ENCODE peak calls at places on chromosomes 2 and 18, in seven cellular contexts. One of them, this sample, is unnamed.
A peak's percentile ranks its signal among the peaks of the same experiment; 100 is the strongest.

GRCh38 chr2:72920317-72921087 is 3.2 kb downstream of the EMX1 start:
- DNase-seq in LoVo: no peak
- DNase-seq in stimulated activated CD8-positive, alpha-beta memory T cell treated with anti-CD3 and anti-CD28 coated beads, Interleukin-12 subunit alpha, Interleukin-12 subunit beta, amount 100 ng/mL, for 1 hour: no peak
- DNase-seq in cardiac fibroblast: peak; percentile 35
- DNase-seq in stomach: peak; percentile 20
- DNase-seq in cardiac muscle cell: peak; percentile 39
- DNase-seq in spleen: no peak
- DNase-seq in this sample: peak; percentile 19

GRCh38 chr2:88199912-88200682 is 30.0 kb downstream of the THNSL2 start:
- DNase-seq in LoVo: no peak
- DNase-seq in stimulated activated CD8-positive, alpha-beta memory T cell treated with anti-CD3 and anti-CD28 coated beads, Interleukin-12 subunit alpha, Interleukin-12 subunit beta, amount 100 ng/mL, for 1 hour: peak; percentile 10
- DNase-seq in cardiac fibroblast: peak; percentile 6
- DNase-seq in stomach: peak; percentile 34
- DNase-seq in cardiac muscle cell: peak; percentile 12
- DNase-seq in spleen: peak; percentile 85
- DNase-seq in this sample: no peak

GRCh38 chr2:189337648-189338047 is 103.6 kb upstream of the WDR75 start:
- DNase-seq in LoVo: no peak
- DNase-seq in stimulated activated CD8-positive, alpha-beta memory T cell treated with anti-CD3 and anti-CD28 coated beads, Interleukin-12 subunit alpha, Interleukin-12 subunit beta, amount 100 ng/mL, for 1 hour: no peak
- DNase-seq in cardiac fibroblast: peak; percentile 92
- DNase-seq in stomach: no peak
- DNase-seq in cardiac muscle cell: peak; percentile 87
- DNase-seq in spleen: no peak
- DNase-seq in this sample: no peak

GRCh38 chr2:61398413-61398812 is 72.5 kb downstream of the USP34 start:
- DNase-seq in LoVo: no peak
- DNase-seq in stimulated activated CD8-positive, alpha-beta memory T cell treated with anti-CD3 and anti-CD28 coated beads, Interleukin-12 subunit alpha, Interleukin-12 subunit beta, amount 100 ng/mL, for 1 hour: no peak
- DNase-seq in cardiac fibroblast: no peak
- DNase-seq in stomach: no peak
- DNase-seq in cardiac muscle cell: no peak
- DNase-seq in spleen: no peak
- DNase-seq in this sample: no peak

GRCh38 chr2:177812713-177813396 is 259.7 kb downstream of the PDE11A start:
- DNase-seq in LoVo: no peak
- DNase-seq in stimulated activated CD8-positive, alpha-beta memory T cell treated with anti-CD3 and anti-CD28 coated beads, Interleukin-12 subunit alpha, Interleukin-12 subunit beta, amount 100 ng/mL, for 1 hour: no peak
- DNase-seq in cardiac fibroblast: no peak
- DNase-seq in stomach: no peak
- DNase-seq in cardiac muscle cell: no peak
- DNase-seq in spleen: no peak
- DNase-seq in this sample: no peak

GRCh38 chr2:142930835-142931398 is 53.5 kb downstream of the KYNU start:
- DNase-seq in LoVo: no peak
- DNase-seq in stimulated activated CD8-positive, alpha-beta memory T cell treated with anti-CD3 and anti-CD28 coated beads, Interleukin-12 subunit alpha, Interleukin-12 subunit beta, amount 100 ng/mL, for 1 hour: no peak
- DNase-seq in cardiac fibroblast: no peak
- DNase-seq in stomach: no peak
- DNase-seq in cardiac muscle cell: no peak
- DNase-seq in spleen: no peak
- DNase-seq in this sample: no peak

GRCh38 chr2:42029639-42030195 is 18.1 kb upstream of the PKDCC start:
- DNase-seq in LoVo: no peak
- DNase-seq in stimulated activated CD8-positive, alpha-beta memory T cell treated with anti-CD3 and anti-CD28 coated beads, Interleukin-12 subunit alpha, Interleukin-12 subunit beta, amount 100 ng/mL, for 1 hour: no peak
- DNase-seq in cardiac fibroblast: no peak
- DNase-seq in stomach: no peak
- DNase-seq in cardiac muscle cell: no peak
- DNase-seq in spleen: no peak
- DNase-seq in this sample: no peak

GRCh38 chr2:192007819-192008218 is 160.9 kb upstream of the CAVIN2 start:
- DNase-seq in LoVo: no peak
- DNase-seq in stimulated activated CD8-positive, alpha-beta memory T cell treated with anti-CD3 and anti-CD28 coated beads, Interleukin-12 subunit alpha, Interleukin-12 subunit beta, amount 100 ng/mL, for 1 hour: no peak
- DNase-seq in cardiac fibroblast: peak; percentile 44
- DNase-seq in stomach: no peak
- DNase-seq in cardiac muscle cell: peak; percentile 46
- DNase-seq in spleen: no peak
- DNase-seq in this sample: no peak

GRCh38 chr18:62566199-62566598 is 43.4 kb downstream of the ZCCHC2 start:
- DNase-seq in LoVo: no peak
- DNase-seq in stimulated activated CD8-positive, alpha-beta memory T cell treated with anti-CD3 and anti-CD28 coated beads, Interleukin-12 subunit alpha, Interleukin-12 subunit beta, amount 100 ng/mL, for 1 hour: no peak
- DNase-seq in cardiac fibroblast: peak; percentile 44
- DNase-seq in stomach: peak; percentile 43
- DNase-seq in cardiac muscle cell: peak; percentile 34
- DNase-seq in spleen: no peak
- DNase-seq in this sample: peak; percentile 45

GRCh38 chr2:192072778-192073177 is 122.0 kb downstream of the TMEFF2 start:
- DNase-seq in LoVo: no peak
- DNase-seq in stimulated activated CD8-positive, alpha-beta memory T cell treated with anti-CD3 and anti-CD28 coated beads, Interleukin-12 subunit alpha, Interleukin-12 subunit beta, amount 100 ng/mL, for 1 hour: no peak
- DNase-seq in cardiac fibroblast: no peak
- DNase-seq in stomach: no peak
- DNase-seq in cardiac muscle cell: no peak
- DNase-seq in spleen: no peak
- DNase-seq in this sample: no peak

GRCh38 chr2:199696048-199696447 is 154.9 kb downstream of the FTCDNL1 start:
- DNase-seq in LoVo: no peak
- DNase-seq in stimulated activated CD8-positive, alpha-beta memory T cell treated with anti-CD3 and anti-CD28 coated beads, Interleukin-12 subunit alpha, Interleukin-12 subunit beta, amount 100 ng/mL, for 1 hour: no peak
- DNase-seq in cardiac fibroblast: no peak
- DNase-seq in stomach: no peak
- DNase-seq in cardiac muscle cell: no peak
- DNase-seq in spleen: peak; percentile 62
- DNase-seq in this sample: no peak

GRCh38 chr2:203934006-203934632 is 2.4 kb upstream of the ICOS start:
- DNase-seq in LoVo: no peak
- DNase-seq in stimulated activated CD8-positive, alpha-beta memory T cell treated with anti-CD3 and anti-CD28 coated beads, Interleukin-12 subunit alpha, Interleukin-12 subunit beta, amount 100 ng/mL, for 1 hour: peak; percentile 47
- DNase-seq in cardiac fibroblast: no peak
- DNase-seq in stomach: no peak
- DNase-seq in cardiac muscle cell: no peak
- DNase-seq in spleen: no peak
- DNase-seq in this sample: no peak

GRCh38 chr2:69225933-69226332 is 161.1 kb downstream of the GFPT1 start:
- DNase-seq in LoVo: no peak
- DNase-seq in stimulated activated CD8-positive, alpha-beta memory T cell treated with anti-CD3 and anti-CD28 coated beads, Interleukin-12 subunit alpha, Interleukin-12 subunit beta, amount 100 ng/mL, for 1 hour: no peak
- DNase-seq in cardiac fibroblast: no peak
- DNase-seq in stomach: no peak
- DNase-seq in cardiac muscle cell: peak; percentile 35
- DNase-seq in spleen: no peak
- DNase-seq in this sample: peak; percentile 9

GRCh38 chr2:178392215-178392614 is 58.8 kb downstream of the PRKRA start:
- DNase-seq in LoVo: no peak
- DNase-seq in stimulated activated CD8-positive, alpha-beta memory T cell treated with anti-CD3 and anti-CD28 coated beads, Interleukin-12 subunit alpha, Interleukin-12 subunit beta, amount 100 ng/mL, for 1 hour: no peak
- DNase-seq in cardiac fibroblast: peak; percentile 41
- DNase-seq in stomach: no peak
- DNase-seq in cardiac muscle cell: peak; percentile 23
- DNase-seq in spleen: no peak
- DNase-seq in this sample: no peak

GRCh38 chr2:53490659-53491058 is 276.9 kb upstream of the CHAC2 start:
- DNase-seq in LoVo: no peak
- DNase-seq in stimulated activated CD8-positive, alpha-beta memory T cell treated with anti-CD3 and anti-CD28 coated beads, Interleukin-12 subunit alpha, Interleukin-12 subunit beta, amount 100 ng/mL, for 1 hour: no peak
- DNase-seq in cardiac fibroblast: peak; percentile 7
- DNase-seq in stomach: no peak
- DNase-seq in cardiac muscle cell: peak; percentile 19
- DNase-seq in spleen: no peak
- DNase-seq in this sample: no peak

GRCh38 chr2:172969609-172970008 is 106.0 kb upstream of the MAP3K20 start:
- DNase-seq in LoVo: no peak
- DNase-seq in stimulated activated CD8-positive, alpha-beta memory T cell treated with anti-CD3 and anti-CD28 coated beads, Interleukin-12 subunit alpha, Interleukin-12 subunit beta, amount 100 ng/mL, for 1 hour: no peak
- DNase-seq in cardiac fibroblast: no peak
- DNase-seq in stomach: no peak
- DNase-seq in cardiac muscle cell: no peak
- DNase-seq in spleen: no peak
- DNase-seq in this sample: no peak

GRCh38 chr18:32019251-32019943 is 772 bp downstream of the RNF125 start:
- DNase-seq in LoVo: peak; percentile 25
- DNase-seq in stimulated activated CD8-positive, alpha-beta memory T cell treated with anti-CD3 and anti-CD28 coated beads, Interleukin-12 subunit alpha, Interleukin-12 subunit beta, amount 100 ng/mL, for 1 hour: peak; percentile 25
- DNase-seq in cardiac fibroblast: peak; percentile 37
- DNase-seq in stomach: peak; percentile 49
- DNase-seq in cardiac muscle cell: peak; percentile 29
- DNase-seq in spleen: peak; percentile 90
- DNase-seq in this sample: peak; percentile 77

GRCh38 chr2:235494716-235495372 is 1.0 kb downstream of the AGAP1 start:
- DNase-seq in LoVo: no peak
- DNase-seq in stimulated activated CD8-positive, alpha-beta memory T cell treated with anti-CD3 and anti-CD28 coated beads, Interleukin-12 subunit alpha, Interleukin-12 subunit beta, amount 100 ng/mL, for 1 hour: no peak
- DNase-seq in cardiac fibroblast: peak; percentile 44
- DNase-seq in stomach: peak; percentile 56
- DNase-seq in cardiac muscle cell: peak; percentile 51
- DNase-seq in spleen: no peak
- DNase-seq in this sample: no peak

GRCh38 chr18:76005632-76006031 is 489.4 kb downstream of the ZNF516 start:
- DNase-seq in LoVo: no peak
- DNase-seq in stimulated activated CD8-positive, alpha-beta memory T cell treated with anti-CD3 and anti-CD28 coated beads, Interleukin-12 subunit alpha, Interleukin-12 subunit beta, amount 100 ng/mL, for 1 hour: no peak
- DNase-seq in cardiac fibroblast: no peak
- DNase-seq in stomach: no peak
- DNase-seq in cardiac muscle cell: no peak
- DNase-seq in spleen: no peak
- DNase-seq in this sample: no peak

GRCh38 chr2:199431748-199432213 is 26.0 kb downstream of the SATB2 start:
- DNase-seq in LoVo: no peak
- DNase-seq in stimulated activated CD8-positive, alpha-beta memory T cell treated with anti-CD3 and anti-CD28 coated beads, Interleukin-12 subunit alpha, Interleukin-12 subunit beta, amount 100 ng/mL, for 1 hour: no peak
- DNase-seq in cardiac fibroblast: peak; percentile 59
- DNase-seq in stomach: no peak
- DNase-seq in cardiac muscle cell: peak; percentile 74
- DNase-seq in spleen: no peak
- DNase-seq in this sample: no peak

GRCh38 chr2:158935617-158936016 is 32.8 kb upstream of the TANC1 start:
- DNase-seq in LoVo: no peak
- DNase-seq in stimulated activated CD8-positive, alpha-beta memory T cell treated with anti-CD3 and anti-CD28 coated beads, Interleukin-12 subunit alpha, Interleukin-12 subunit beta, amount 100 ng/mL, for 1 hour: no peak
- DNase-seq in cardiac fibroblast: no peak
- DNase-seq in stomach: no peak
- DNase-seq in cardiac muscle cell: no peak
- DNase-seq in spleen: no peak
- DNase-seq in this sample: no peak

GRCh38 chr18:59143441-59143840 is 3.8 kb downstream of the SEC11C start:
- DNase-seq in LoVo: no peak
- DNase-seq in stimulated activated CD8-positive, alpha-beta memory T cell treated with anti-CD3 and anti-CD28 coated beads, Interleukin-12 subunit alpha, Interleukin-12 subunit beta, amount 100 ng/mL, for 1 hour: no peak
- DNase-seq in cardiac fibroblast: no peak
- DNase-seq in stomach: no peak
- DNase-seq in cardiac muscle cell: no peak
- DNase-seq in spleen: no peak
- DNase-seq in this sample: no peak

GRCh38 chr18:42281851-42282250 is 326.8 kb downstream of the PIK3C3 start:
- DNase-seq in LoVo: no peak
- DNase-seq in stimulated activated CD8-positive, alpha-beta memory T cell treated with anti-CD3 and anti-CD28 coated beads, Interleukin-12 subunit alpha, Interleukin-12 subunit beta, amount 100 ng/mL, for 1 hour: no peak
- DNase-seq in cardiac fibroblast: no peak
- DNase-seq in stomach: no peak
- DNase-seq in cardiac muscle cell: no peak
- DNase-seq in spleen: no peak
- DNase-seq in this sample: no peak

GRCh38 chr2:10305254-10305635 is 2.5 kb downstream of the HPCAL1 start:
- DNase-seq in LoVo: no peak
- DNase-seq in stimulated activated CD8-positive, alpha-beta memory T cell treated with anti-CD3 and anti-CD28 coated beads, Interleukin-12 subunit alpha, Interleukin-12 subunit beta, amount 100 ng/mL, for 1 hour: no peak
- DNase-seq in cardiac fibroblast: peak; percentile 22
- DNase-seq in stomach: no peak
- DNase-seq in cardiac muscle cell: no peak
- DNase-seq in spleen: no peak
- DNase-seq in this sample: no peak

GRCh38 chr2:112644155-112644932 is 1.4 kb upstream of the SLC20A1 start:
- DNase-seq in LoVo: peak; percentile 93
- DNase-seq in stimulated activated CD8-positive, alpha-beta memory T cell treated with anti-CD3 and anti-CD28 coated beads, Interleukin-12 subunit alpha, Interleukin-12 subunit beta, amount 100 ng/mL, for 1 hour: no peak
- DNase-seq in cardiac fibroblast: no peak
- DNase-seq in stomach: no peak
- DNase-seq in cardiac muscle cell: peak; percentile 32
- DNase-seq in spleen: no peak
- DNase-seq in this sample: peak; percentile 73

GRCh38 chr2:111903930-111904439 is 5.6 kb downstream of the MERTK start:
- DNase-seq in LoVo: no peak
- DNase-seq in stimulated activated CD8-positive, alpha-beta memory T cell treated with anti-CD3 and anti-CD28 coated beads, Interleukin-12 subunit alpha, Interleukin-12 subunit beta, amount 100 ng/mL, for 1 hour: no peak
- DNase-seq in cardiac fibroblast: no peak
- DNase-seq in stomach: no peak
- DNase-seq in cardiac muscle cell: no peak
- DNase-seq in spleen: no peak
- DNase-seq in this sample: no peak

GRCh38 chr2:74854401-74854800 is 20.5 kb downstream of the HK2 start:
- DNase-seq in LoVo: no peak
- DNase-seq in stimulated activated CD8-positive, alpha-beta memory T cell treated with anti-CD3 and anti-CD28 coated beads, Interleukin-12 subunit alpha, Interleukin-12 subunit beta, amount 100 ng/mL, for 1 hour: no peak
- DNase-seq in cardiac fibroblast: no peak
- DNase-seq in stomach: no peak
- DNase-seq in cardiac muscle cell: no peak
- DNase-seq in spleen: no peak
- DNase-seq in this sample: no peak

This sample was measured in colonic mucosa.